ENCODE peak calls at places on chromosomes 7 and 10, in eight cellular contexts. C is ovary; T is mucosa of descending colon; E is hepatocyte; Y is effector memory CD4-positive, alpha-beta T cell; P is HCT116; G is small intestine; N is uterus. H is an unnamed sample. For H3K36me3, the result is how much of the 10 kb centered on the place peaks cover.

GRCh38 chr10:18554479-18554878 is 96.9 kb downstream of the NSUN6 start:
- DNase-seq in C (no peak), T (no peak), E (no peak), Y (no peak), P (no peak), G (no peak), N (no peak), H (no peak)

GRCh38 chr10:9239298-9239697 is 1184.8 kb downstream of the GATA3 start:
- DNase-seq in C (no peak), T (no peak), E (peak), Y (no peak), P (no peak), G (no peak), N (no peak), H (no peak)

GRCh38 chr7:140375808-140376730 is 22.3 kb downstream of the SLC37A3 start:
- DNase-seq in C (no peak), T (no peak), E (no peak), Y (no peak), P (no peak), G (no peak), N (no peak), H (no peak)

GRCh38 chr7:96388620-96389383 is 66.9 kb upstream of the SLC25A13 start:
- DNase-seq in C (peak), T (no peak), E (peak), Y (no peak), P (no peak), G (no peak), N (no peak), H (no peak)

GRCh38 chr10:43141421-43141820 is 3.2 kb downstream of the CSGALNACT2 start:
- DNase-seq in C (no peak), T (no peak), E (no peak), Y (no peak), P (no peak), G (no peak), N (no peak), H (no peak)

GRCh38 chr7:152894295-152895170 is 135.0 kb downstream of the ACTR3B start:
- DNase-seq in C (no peak), T (peak), E (peak), Y (no peak), P (no peak), G (peak), N (no peak), H (no peak)

GRCh38 chr10:59319854-59320253 is 42.5 kb downstream of the FAM13C start:
- DNase-seq in C (no peak), T (no peak), E (no peak), Y (no peak), P (peak), G (no peak), N (no peak), H (no peak)

GRCh38 chr7:41881313-41882130 is 178.6 kb upstream of the INHBA start:
- DNase-seq in C (no peak), T (peak), E (no peak), Y (peak), P (no peak), G (peak), N (no peak), H (peak)

GRCh38 chr7:151088856-151089699 is 2.8 kb downstream of the AGAP3 start:
- DNase-seq in C (peak), T (peak), E (peak), Y (no peak), P (no peak), G (peak), N (peak), H (peak)

GRCh38 chr10:133529576-133529946 is 2.4 kb downstream of the CYP2E1 start:
- DNase-seq in C (no peak), T (no peak), E (no peak), Y (no peak), P (no peak), G (no peak), N (no peak), H (no peak)

GRCh38 chr10:79310217-79310865 is 36.9 kb upstream of the PPIF start:
- DNase-seq in C (no peak), T (no peak), E (no peak), Y (no peak), P (no peak), G (no peak), N (no peak), H (no peak)

GRCh38 chr7:141946874-141947273 is at the start of gene CLEC5A:
- DNase-seq in C (no peak), T (no peak), E (no peak), Y (no peak), P (no peak), G (no peak), N (no peak), H (no peak)

GRCh38 chr7:81333536-81333935 is 414.7 kb upstream of the SEMA3C start:
- DNase-seq in C (no peak), T (no peak), E (no peak), Y (no peak), P (no peak), G (no peak), N (no peak), H (no peak)

GRCh38 chr7:73507556-73507955 is 14.5 kb downstream of the BAZ1B start:
- DNase-seq in C (no peak), T (no peak), E (no peak), Y (no peak), P (no peak), G (no peak), N (no peak), H (no peak)

GRCh38 chr7:42208586-42208985 is 28.4 kb downstream of the GLI3 start:
- DNase-seq in C (no peak), T (no peak), E (no peak), Y (no peak), P (no peak), G (no peak), N (no peak), H (no peak)

GRCh38 chr7:100171087-100171681 is 2.8 kb upstream of the GAL3ST4 start:
- DNase-seq in C (no peak), T (no peak), E (peak), Y (peak), P (no peak), G (no peak), N (no peak), H (no peak)

GRCh38 chr7:831596-832291 is 532 bp upstream of the SUN1 start:
- DNase-seq in C (no peak), T (no peak), E (peak), Y (no peak), P (peak), G (peak), N (no peak), H (peak)

GRCh38 chr7:150466477-150466876 is 16.0 kb downstream of the GIMAP8 start:
- DNase-seq in C (no peak), T (no peak), E (no peak), Y (no peak), P (no peak), G (no peak), N (no peak), H (no peak)

GRCh38 chr10:95814011-95814727 is 58.2 kb downstream of the ENTPD1 start:
- DNase-seq in C (no peak), T (peak), E (no peak), Y (no peak), P (no peak), G (no peak), N (no peak), H (no peak)

GRCh38 chr10:63707254-63707910 is 186.2 kb downstream of the REEP3 start:
- DNase-seq in C (no peak), T (no peak), E (peak), Y (no peak), P (peak), G (peak), N (no peak), H (peak)

GRCh38 chr10:46297406-46298204 is 10.8 kb downstream of the ANTXRL start:
- DNase-seq in C (no peak), T (no peak), E (no peak), Y (no peak), P (no peak), G (no peak), N (no peak), H (no peak)

GRCh38 chr7:11557627-11558026 is 274.4 kb downstream of the THSD7A start:
- DNase-seq in C (no peak), T (peak), E (peak), Y (no peak), P (peak), G (peak), N (no peak), H (no peak)

GRCh38 chr10:49118450-49118849 is 3.1 kb upstream of the VSTM4 start:
- DNase-seq in C (no peak), T (no peak), E (no peak), Y (no peak), P (no peak), G (no peak), N (no peak), H (no peak)

GRCh38 chr7:27764109-27764508 is 24.1 kb downstream of the TAX1BP1 start:
- DNase-seq in C (no peak), T (no peak), E (no peak), Y (no peak), P (no peak), G (no peak), N (no peak), H (no peak)

GRCh38 chr10:131089150-131089549 is 222.4 kb downstream of the TCERG1L start:
- DNase-seq in C (no peak), T (no peak), E (no peak), Y (no peak), P (no peak), G (no peak), N (no peak), H (no peak)

GRCh38 chr10:58859541-58859940 is 316.9 kb upstream of the PHYHIPL start:
- DNase-seq in C (no peak), T (no peak), E (no peak), Y (no peak), P (no peak), G (no peak), N (no peak), H (no peak)

GRCh38 chr7:70647801-70648491 is 484.0 kb upstream of the GALNT17 start:
- DNase-seq in C (no peak), T (peak), E (no peak), Y (peak), P (no peak), G (peak), N (no peak), H (no peak)

GRCh38 chr7:28573751-28574295 is 161.5 kb downstream of the CREB5 start:
- DNase-seq in C (no peak), T (no peak), E (no peak), Y (no peak), P (no peak), G (no peak), N (peak), H (no peak)

DNA sequence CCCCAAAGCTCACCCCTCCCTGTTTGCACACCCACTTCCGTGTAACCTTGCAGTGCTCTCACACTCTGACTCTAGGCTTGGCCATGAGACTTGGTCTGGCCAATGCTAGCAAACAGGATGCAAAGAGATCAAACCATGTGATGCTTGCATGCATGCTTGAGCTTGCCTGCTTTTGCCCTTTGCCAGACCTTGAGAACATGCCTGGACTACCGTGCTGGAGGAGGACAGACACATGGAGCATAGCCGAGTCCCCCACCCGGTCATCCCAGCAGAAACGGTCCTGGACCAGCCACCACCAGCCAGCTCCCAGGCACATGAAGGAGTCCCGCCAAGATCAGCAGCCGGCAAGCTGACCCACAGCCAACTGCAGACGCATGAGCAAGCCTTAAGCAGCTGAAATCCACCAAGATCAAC is 23.4 kb downstream of the PYROXD2 start:
- DNase-seq in C (peak), T (peak), E (no peak), Y (no peak), P (no peak), G (peak), N (peak), H (no peak)
- H3K36me3 ChIP-seq in C (under half), T (under half), E (under half), Y (under half), P (under half), G (under half), N (under half), H (under half)

GRCh38 chr7:108535257-108535656 is 9.3 kb upstream of the PNPLA8 start:
- DNase-seq in C (no peak), T (no peak), E (no peak), Y (no peak), P (no peak), G (no peak), N (no peak), H (no peak)
- H3K36me3 ChIP-seq in C (under half), T (under half), E (under half), Y (under half), P (under half), G (under half), N (under half), H (under half)

GRCh38 chr7:157673573-157673972 is 336.8 kb downstream of the DNAJB6 start:
- DNase-seq in C (no peak), T (no peak), E (no peak), Y (no peak), P (no peak), G (no peak), N (no peak), H (no peak)
- H3K36me3 ChIP-seq in C (under half), T (under half), E (under half), Y (under half), P (under half), G (under half), N (under half), H (under half)

GRCh38 chr7:138553805-138554204 is 93.7 kb downstream of the TRIM24 start:
- DNase-seq in C (no peak), T (no peak), E (no peak), Y (no peak), P (no peak), G (no peak), N (no peak), H (no peak)

GRCh38 chr7:138550337-138550736 is 90.3 kb downstream of the TRIM24 start:
- DNase-seq in C (no peak), T (no peak), E (no peak), Y (no peak), P (no peak), G (no peak), N (no peak), H (no peak)

GRCh38 chr7:138549082-138549481 is 89.0 kb downstream of the TRIM24 start:
- DNase-seq in C (no peak), T (no peak), E (no peak), Y (no peak), P (no peak), G (no peak), N (no peak), H (no peak)

GRCh38 chr7:138554674-138555073 is 94.6 kb downstream of the TRIM24 start:
- DNase-seq in C (no peak), T (no peak), E (no peak), Y (no peak), P (no peak), G (no peak), N (no peak), H (no peak)

GRCh38 chr7:138551102-138551501 is 91.0 kb downstream of the TRIM24 start:
- DNase-seq in C (no peak), T (no peak), E (no peak), Y (no peak), P (no peak), G (no peak), N (no peak), H (no peak)
- H3K36me3 ChIP-seq in C (under half), T (under half), E (under half), Y (half or more), P (under half), G (under half), N (under half), H (under half)

DNA sequence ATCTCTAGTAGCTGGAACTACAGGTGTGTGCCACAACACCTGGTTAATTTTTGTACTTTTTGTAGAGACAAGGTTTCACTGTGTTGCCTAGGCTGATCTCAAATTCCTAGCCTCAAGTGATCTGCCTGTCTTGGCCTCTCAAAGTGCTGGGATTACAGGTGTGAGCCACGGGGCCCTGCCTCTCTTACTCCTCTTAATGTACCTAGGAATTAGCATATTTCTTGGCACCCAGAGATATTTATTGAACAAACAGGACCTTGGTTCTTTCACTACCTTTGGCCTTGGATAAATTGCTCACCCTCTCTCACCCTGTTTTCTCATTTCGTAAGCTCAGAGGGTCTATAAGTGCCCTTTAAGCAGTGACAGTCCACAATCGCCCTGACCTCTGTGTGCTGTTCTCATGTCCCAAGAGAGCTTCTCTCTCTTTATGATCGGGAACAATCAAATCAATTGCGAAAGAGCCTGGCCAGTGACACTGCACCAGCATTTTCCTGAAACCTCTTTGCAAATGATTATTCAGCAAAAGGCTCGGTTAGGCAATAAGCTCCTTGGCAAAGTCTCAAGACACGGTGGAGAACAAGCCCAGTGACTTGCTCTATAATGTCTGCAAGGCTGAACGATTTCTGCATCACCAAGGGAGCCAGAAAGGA is 117.7 kb downstream of the APBB1IP start:
- DNase-seq in C (no peak), T (peak), E (peak), Y (no peak), P (no peak), G (peak), N (no peak), H (peak)
- H3K36me3 ChIP-seq in C (under half), T (under half), E (under half), Y (half or more), P (under half), G (under half), N (under half), H (under half)

DNA sequence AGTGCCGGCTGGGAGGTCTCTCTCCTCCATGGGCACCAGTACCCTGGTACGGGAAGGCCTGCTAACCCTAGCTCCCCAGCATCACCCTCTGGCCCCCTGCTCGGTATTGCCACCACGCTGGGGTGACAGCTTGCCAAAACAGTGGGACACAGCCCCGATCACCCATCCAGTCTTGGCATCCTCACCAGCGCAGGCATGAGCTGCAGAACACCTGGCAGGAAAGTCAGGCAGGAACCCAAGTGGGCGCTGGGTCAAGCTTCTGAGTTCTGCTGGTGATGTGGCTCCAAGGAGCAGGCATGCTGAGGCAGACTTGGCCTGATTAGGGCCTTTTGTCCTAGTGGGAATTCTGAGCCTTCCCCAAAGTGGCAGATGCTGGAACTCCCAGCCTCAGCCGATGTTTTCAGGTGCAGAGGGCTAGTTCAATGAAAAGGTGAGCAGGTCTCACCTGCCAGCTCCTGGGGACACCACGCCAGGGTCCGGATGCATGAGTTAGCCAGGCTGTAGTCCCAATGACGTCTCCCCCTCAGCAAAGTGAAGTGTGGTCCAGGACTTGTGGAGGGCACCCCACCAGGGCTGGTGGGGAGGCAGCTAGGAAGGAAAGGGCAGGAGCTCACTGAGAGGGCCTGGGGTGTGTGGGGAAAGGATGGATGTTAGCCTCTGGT is 8.5 kb upstream of the ZNF22 start:
- DNase-seq in C (peak), T (peak), E (no peak), Y (no peak), P (no peak), G (no peak), N (peak), H (peak)
- H3K36me3 ChIP-seq in C (under half), T (under half), E (under half), Y (under half), P (under half), G (under half), N (under half), H (under half)

GRCh38 chr7:5350174-5350463 is 67.4 kb downstream of the SLC29A4 start:
- DNase-seq in C (no peak), T (no peak), E (no peak), Y (no peak), P (no peak), G (no peak), N (no peak), H (no peak)
- H3K36me3 ChIP-seq in C (under half), T (under half), E (under half), Y (under half), P (under half), G (under half), N (under half), H (under half)

GRCh38 chr7:134939136-134939535 is 47.2 kb upstream of the AGBL3 start:
- DNase-seq in C (no peak), T (no peak), E (no peak), Y (no peak), P (no peak), G (no peak), N (no peak), H (no peak)
- H3K36me3 ChIP-seq in C (under half), T (under half), E (under half), Y (under half), P (under half), G (under half), N (under half), H (under half)

GRCh38 chr10:28553963-28554362 is 21.0 kb downstream of the WAC start:
- DNase-seq in C (no peak), T (no peak), E (no peak), Y (no peak), P (no peak), G (no peak), N (no peak), H (no peak)

GRCh38 chr10:28555358-28555757 is 22.4 kb downstream of the WAC start:
- DNase-seq in C (no peak), T (no peak), E (no peak), Y (no peak), P (no peak), G (no peak), N (no peak), H (no peak)

GRCh38 chr10:28558186-28558585 is 25.3 kb downstream of the WAC start:
- DNase-seq in C (no peak), T (no peak), E (no peak), Y (no peak), P (no peak), G (no peak), N (no peak), H (no peak)

GRCh38 chr10:28554952-28555351 is 22.0 kb downstream of the WAC start:
- DNase-seq in C (no peak), T (no peak), E (no peak), Y (no peak), P (no peak), G (no peak), N (no peak), H (no peak)

DNA sequence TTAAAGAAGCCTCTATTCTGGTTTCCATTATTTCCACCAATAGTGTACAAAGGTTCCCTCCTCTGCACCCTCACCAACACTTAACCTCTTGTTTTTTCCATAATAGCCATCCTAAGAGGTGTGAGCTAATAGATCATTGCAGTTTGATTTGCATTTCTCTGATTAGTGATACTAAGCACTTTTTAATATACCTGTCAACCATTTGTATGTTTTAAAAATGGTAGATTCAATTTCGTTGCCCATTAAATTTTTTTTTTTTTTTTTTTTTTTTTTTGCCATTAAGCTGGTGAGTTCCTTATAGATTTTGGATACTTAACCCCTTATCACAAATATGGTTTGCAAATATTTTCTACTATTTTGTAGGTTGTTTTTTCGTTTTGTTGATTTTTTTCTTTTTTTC is 23.2 kb downstream of the WAC start:
- DNase-seq in C (no peak), T (no peak), E (no peak), Y (no peak), P (no peak), G (no peak), N (no peak), H (no peak)
- H3K36me3 ChIP-seq in C (under half), T (under half), E (under half), Y (under half), P (under half), G (under half), N (under half), H (under half)